ENCODE peak calls at places on chromosomes 3 and 15, in nine cellular contexts. One of them, this sample, is unnamed.
A peak's percentile ranks its signal among the peaks of the same experiment; 100 is the strongest.

GRCh38 chr15:89556413-89557262 is 18.6 kb upstream of the TICRR start:
- DNase-seq in ovary: no peak
- DNase-seq in breast epithelium: peak; percentile 24
- DNase-seq in Peyer's patch: peak; percentile 47
- DNase-seq in transverse colon: peak; percentile 31
- DNase-seq in tibial nerve: peak; percentile 73
- DNase-seq in uterus: peak; percentile 36
- DNase-seq in A549: peak; percentile 72
- DNase-seq in adrenal gland: peak; percentile 54
- DNase-seq in this sample: no peak

GRCh38 chr3:177968891-177969290 is 567.3 kb upstream of the KCNMB2 start:
- DNase-seq in ovary: no peak
- DNase-seq in breast epithelium: no peak
- DNase-seq in Peyer's patch: no peak
- DNase-seq in transverse colon: no peak
- DNase-seq in tibial nerve: no peak
- DNase-seq in uterus: no peak
- DNase-seq in A549: no peak
- DNase-seq in adrenal gland: no peak
- DNase-seq in this sample: no peak

GRCh38 chr3:53238051-53238850 is 17.6 kb downstream of the TKT start:
- DNase-seq in ovary: no peak
- DNase-seq in breast epithelium: peak; percentile 35
- DNase-seq in Peyer's patch: no peak
- DNase-seq in transverse colon: peak; percentile 51
- DNase-seq in tibial nerve: no peak
- DNase-seq in uterus: no peak
- DNase-seq in A549: peak; percentile 86
- DNase-seq in adrenal gland: peak; percentile 67
- DNase-seq in this sample: no peak

GRCh38 chr15:39115379-39116057 is 465.4 kb upstream of the THBS1 start:
- DNase-seq in ovary: no peak
- DNase-seq in breast epithelium: no peak
- DNase-seq in Peyer's patch: no peak
- DNase-seq in transverse colon: no peak
- DNase-seq in tibial nerve: no peak
- DNase-seq in uterus: no peak
- DNase-seq in A549: no peak
- DNase-seq in adrenal gland: no peak
- DNase-seq in this sample: no peak

GRCh38 chr3:45665101-45665572 is 24.1 kb upstream of the SACM1L start:
- DNase-seq in ovary: no peak
- DNase-seq in breast epithelium: peak; percentile 53
- DNase-seq in Peyer's patch: peak; percentile 42
- DNase-seq in transverse colon: peak; percentile 54
- DNase-seq in tibial nerve: peak; percentile 59
- DNase-seq in uterus: no peak
- DNase-seq in A549: peak; percentile 38
- DNase-seq in adrenal gland: peak; percentile 58
- DNase-seq in this sample: no peak

GRCh38 chr3:168040624-168041208 is 55.0 kb downstream of the GOLIM4 start:
- DNase-seq in ovary: no peak
- DNase-seq in breast epithelium: no peak
- DNase-seq in Peyer's patch: no peak
- DNase-seq in transverse colon: no peak
- DNase-seq in tibial nerve: no peak
- DNase-seq in uterus: no peak
- DNase-seq in A549: peak; percentile 7
- DNase-seq in adrenal gland: no peak
- DNase-seq in this sample: no peak

GRCh38 chr3:13934315-13934714 is 54.4 kb upstream of the WNT7A start:
- DNase-seq in ovary: no peak
- DNase-seq in breast epithelium: no peak
- DNase-seq in Peyer's patch: no peak
- DNase-seq in transverse colon: no peak
- DNase-seq in tibial nerve: no peak
- DNase-seq in uterus: no peak
- DNase-seq in A549: no peak
- DNase-seq in adrenal gland: no peak
- DNase-seq in this sample: no peak

GRCh38 chr3:169403855-169404254 is 259.7 kb downstream of the MECOM start:
- DNase-seq in ovary: no peak
- DNase-seq in breast epithelium: no peak
- DNase-seq in Peyer's patch: no peak
- DNase-seq in transverse colon: no peak
- DNase-seq in tibial nerve: no peak
- DNase-seq in uterus: no peak
- DNase-seq in A549: no peak
- DNase-seq in adrenal gland: no peak
- DNase-seq in this sample: no peak

GRCh38 chr3:67828486-67829010 is 174.1 kb upstream of the SUCLG2 start:
- DNase-seq in ovary: no peak
- DNase-seq in breast epithelium: no peak
- DNase-seq in Peyer's patch: no peak
- DNase-seq in transverse colon: no peak
- DNase-seq in tibial nerve: no peak
- DNase-seq in uterus: no peak
- DNase-seq in A549: no peak
- DNase-seq in adrenal gland: no peak
- DNase-seq in this sample: no peak

GRCh38 chr3:178703268-178703975 is 167.2 kb downstream of the KCNMB2 start:
- DNase-seq in ovary: no peak
- DNase-seq in breast epithelium: no peak
- DNase-seq in Peyer's patch: no peak
- DNase-seq in transverse colon: no peak
- DNase-seq in tibial nerve: no peak
- DNase-seq in uterus: no peak
- DNase-seq in A549: no peak
- DNase-seq in adrenal gland: no peak
- DNase-seq in this sample: no peak

GRCh38 chr15:53978248-53978906 is at the start of gene UNC13C:
- DNase-seq in ovary: peak; percentile 43
- DNase-seq in breast epithelium: no peak
- DNase-seq in Peyer's patch: no peak
- DNase-seq in transverse colon: peak; percentile 7
- DNase-seq in tibial nerve: no peak
- DNase-seq in uterus: no peak
- DNase-seq in A549: peak; percentile 7
- DNase-seq in adrenal gland: peak; percentile 7
- DNase-seq in this sample: no peak

GRCh38 chr3:50506169-50506568 is 2.7 kb upstream of the CACNA2D2 start:
- DNase-seq in ovary: no peak
- DNase-seq in breast epithelium: no peak
- DNase-seq in Peyer's patch: no peak
- DNase-seq in transverse colon: no peak
- DNase-seq in tibial nerve: no peak
- DNase-seq in uterus: no peak
- DNase-seq in A549: no peak
- DNase-seq in adrenal gland: no peak
- DNase-seq in this sample: no peak

GRCh38 chr3:48280883-48281282 is 40.0 kb downstream of the ZNF589 start:
- DNase-seq in ovary: no peak
- DNase-seq in breast epithelium: no peak
- DNase-seq in Peyer's patch: no peak
- DNase-seq in transverse colon: no peak
- DNase-seq in tibial nerve: no peak
- DNase-seq in uterus: no peak
- DNase-seq in A549: no peak
- DNase-seq in adrenal gland: no peak
- DNase-seq in this sample: no peak

GRCh38 chr3:126035362-126036050 is 48.4 kb downstream of the SLC41A3 start:
- DNase-seq in ovary: no peak
- DNase-seq in breast epithelium: no peak
- DNase-seq in Peyer's patch: no peak
- DNase-seq in transverse colon: no peak
- DNase-seq in tibial nerve: no peak
- DNase-seq in uterus: peak; percentile 16
- DNase-seq in A549: no peak
- DNase-seq in adrenal gland: no peak
- DNase-seq in this sample: peak; percentile 31

GRCh38 chr3:183198939-183199338 is 36.4 kb upstream of the LAMP3 start:
- DNase-seq in ovary: no peak
- DNase-seq in breast epithelium: no peak
- DNase-seq in Peyer's patch: no peak
- DNase-seq in transverse colon: no peak
- DNase-seq in tibial nerve: no peak
- DNase-seq in uterus: no peak
- DNase-seq in A549: no peak
- DNase-seq in adrenal gland: no peak
- DNase-seq in this sample: no peak

GRCh38 chr3:27900316-27900715 is 178.2 kb upstream of the EOMES start:
- DNase-seq in ovary: no peak
- DNase-seq in breast epithelium: no peak
- DNase-seq in Peyer's patch: no peak
- DNase-seq in transverse colon: no peak
- DNase-seq in tibial nerve: no peak
- DNase-seq in uterus: no peak
- DNase-seq in A549: no peak
- DNase-seq in adrenal gland: no peak
- DNase-seq in this sample: no peak

GRCh38 chr15:75361989-75362641 is 6.3 kb downstream of the MAN2C1 start:
- DNase-seq in ovary: no peak
- DNase-seq in breast epithelium: no peak
- DNase-seq in Peyer's patch: no peak
- DNase-seq in transverse colon: no peak
- DNase-seq in tibial nerve: no peak
- DNase-seq in uterus: no peak
- DNase-seq in A549: no peak
- DNase-seq in adrenal gland: peak; percentile 94
- DNase-seq in this sample: no peak
- TF ChIP-seq POLR2A in ovary: no peak
- TF ChIP-seq POLR2A in breast epithelium: no peak
- TF ChIP-seq POLR2A in Peyer's patch: no peak
- TF ChIP-seq POLR2A in transverse colon: no peak
- TF ChIP-seq POLR2A in tibial nerve: no peak
- TF ChIP-seq POLR2A in uterus: no peak
- TF ChIP-seq POLR2A in A549: no peak
- TF ChIP-seq POLR2A in adrenal gland: peak; percentile 63
- TF ChIP-seq POLR2A in this sample: no peak

DNA sequence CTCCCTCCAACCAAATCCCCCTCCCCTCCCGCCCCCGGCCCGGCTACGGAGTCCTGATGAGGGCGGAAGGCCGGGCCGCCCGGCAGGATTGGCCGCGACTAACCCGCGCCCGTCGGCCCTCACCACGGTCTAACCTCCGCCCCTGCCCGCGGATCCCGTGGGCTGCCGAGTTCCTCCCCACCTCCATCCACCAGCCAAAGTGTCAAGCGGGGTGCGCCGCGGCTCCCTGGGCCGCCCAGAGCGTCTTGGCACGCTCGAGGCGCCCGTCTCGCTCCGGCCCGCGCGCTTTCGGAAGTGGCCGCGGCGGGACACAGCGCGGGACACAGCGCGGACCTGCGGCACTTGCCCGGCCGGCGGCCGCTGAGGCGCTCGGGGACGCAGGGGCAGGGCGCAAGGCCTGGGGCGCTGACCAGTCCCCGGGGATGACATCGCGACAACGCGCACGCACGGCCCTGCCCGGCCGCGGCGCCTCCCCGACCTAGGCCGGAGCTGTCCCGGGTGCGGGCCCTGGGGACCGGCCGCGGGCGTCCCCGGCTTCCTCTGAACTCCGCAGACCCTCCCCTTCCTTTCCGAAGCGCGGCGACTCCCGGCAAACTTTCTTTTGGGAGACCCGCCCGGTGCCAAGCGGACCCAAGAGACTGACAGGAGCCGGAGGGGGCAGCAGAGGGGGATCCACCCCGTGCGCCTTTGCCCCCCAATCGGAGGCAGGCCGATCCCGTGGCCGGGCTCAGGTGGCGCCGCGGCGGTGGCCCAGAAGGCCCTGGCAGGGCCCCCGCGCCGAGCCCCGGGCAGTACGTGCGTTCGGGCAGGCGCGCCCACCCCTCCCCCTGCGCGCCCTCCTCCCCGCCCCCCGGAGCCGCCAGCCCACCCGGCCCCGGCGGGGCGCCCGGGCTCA is 112.8 kb upstream of the ICE2 start:
- DNase-seq in ovary: peak; percentile 75
- DNase-seq in breast epithelium: no peak
- DNase-seq in Peyer's patch: no peak
- DNase-seq in transverse colon: peak; percentile 33
- DNase-seq in tibial nerve: peak; percentile 18
- DNase-seq in uterus: peak; percentile 34
- DNase-seq in A549: peak; percentile 25
- DNase-seq in adrenal gland: peak; percentile 64
- DNase-seq in this sample: no peak
- TF ChIP-seq POLR2A in ovary: no peak
- TF ChIP-seq POLR2A in breast epithelium: no peak
- TF ChIP-seq POLR2A in Peyer's patch: no peak
- TF ChIP-seq POLR2A in transverse colon: no peak
- TF ChIP-seq POLR2A in tibial nerve: no peak
- TF ChIP-seq POLR2A in uterus: no peak
- TF ChIP-seq POLR2A in A549: no peak
- TF ChIP-seq POLR2A in adrenal gland: peak; percentile 30
- TF ChIP-seq POLR2A in this sample: no peak

DNA sequence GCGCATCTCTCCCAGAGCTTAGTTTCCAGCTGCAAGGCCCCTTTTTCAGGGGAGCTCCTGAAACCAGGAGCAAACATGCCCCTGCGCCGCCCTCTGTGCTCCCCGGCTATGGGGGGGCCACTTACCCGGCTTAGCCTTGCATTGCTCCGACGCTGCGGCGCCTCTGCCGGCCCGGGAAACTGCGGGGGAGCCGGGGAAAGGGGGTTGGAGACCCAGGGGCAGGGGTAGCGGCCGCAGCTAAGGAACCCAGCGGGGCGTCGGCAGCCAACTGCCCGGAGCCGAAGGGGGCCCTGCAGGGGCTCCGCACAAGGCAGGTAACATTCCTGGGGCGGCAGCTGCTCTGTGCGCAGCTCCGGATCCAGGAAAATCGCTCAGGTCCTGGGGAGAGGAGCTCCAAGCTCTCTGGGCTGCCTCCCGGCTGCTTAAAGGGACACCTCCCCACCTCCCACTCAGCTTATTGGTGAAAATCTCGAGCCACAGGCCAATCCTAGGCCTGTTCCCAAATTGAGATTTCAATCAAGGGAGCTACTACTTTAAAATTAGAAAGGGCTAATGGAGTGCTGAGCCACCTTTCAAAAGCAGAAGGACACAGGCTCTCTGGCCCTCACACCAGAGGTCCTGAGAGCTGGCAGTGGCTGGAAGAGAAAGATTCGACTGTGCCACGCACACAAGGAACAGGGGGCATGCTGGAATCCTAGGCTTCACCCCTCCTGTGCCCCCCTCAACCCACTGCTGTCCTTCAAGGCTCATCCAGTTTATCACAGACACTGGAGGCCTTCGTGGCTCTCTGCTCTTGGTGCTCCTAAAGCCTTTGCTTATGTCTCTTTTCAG is 42.7 kb upstream of the PRICKLE2 start:
- DNase-seq in ovary: peak; percentile 70
- DNase-seq in breast epithelium: peak; percentile 63
- DNase-seq in Peyer's patch: no peak
- DNase-seq in transverse colon: peak; percentile 55
- DNase-seq in tibial nerve: peak; percentile 52
- DNase-seq in uterus: peak; percentile 86
- DNase-seq in A549: no peak
- DNase-seq in adrenal gland: peak; percentile 56
- DNase-seq in this sample: peak; percentile 55
- TF ChIP-seq POLR2A in ovary: peak; percentile 49
- TF ChIP-seq POLR2A in breast epithelium: peak; percentile 54
- TF ChIP-seq POLR2A in Peyer's patch: peak; percentile 37
- TF ChIP-seq POLR2A in transverse colon: peak; percentile 67
- TF ChIP-seq POLR2A in tibial nerve: no peak
- TF ChIP-seq POLR2A in uterus: peak; percentile 49
- TF ChIP-seq POLR2A in A549: no peak
- TF ChIP-seq POLR2A in adrenal gland: peak; percentile 48
- TF ChIP-seq POLR2A in this sample: no peak

GRCh38 chr3:123620338-123620737 is 35.5 kb upstream of the HACD2 start:
- DNase-seq in ovary: peak; percentile 70
- DNase-seq in breast epithelium: peak; percentile 58
- DNase-seq in Peyer's patch: no peak
- DNase-seq in transverse colon: peak; percentile 48
- DNase-seq in tibial nerve: no peak
- DNase-seq in uterus: peak; percentile 78
- DNase-seq in A549: no peak
- DNase-seq in adrenal gland: no peak
- DNase-seq in this sample: no peak
- TF ChIP-seq POLR2A in ovary: no peak
- TF ChIP-seq POLR2A in breast epithelium: peak; percentile 16
- TF ChIP-seq POLR2A in Peyer's patch: no peak
- TF ChIP-seq POLR2A in transverse colon: peak; percentile 74
- TF ChIP-seq POLR2A in tibial nerve: no peak
- TF ChIP-seq POLR2A in uterus: peak; percentile 73
- TF ChIP-seq POLR2A in A549: no peak
- TF ChIP-seq POLR2A in adrenal gland: no peak
- TF ChIP-seq POLR2A in this sample: no peak